ENCODE peak calls at places on chromosomes 12 and 14, in ten cellular contexts. Y is uterus; S is A549; B is OCI-LY7; R is Caco-2; P is stomach; L is cardiac muscle cell; M is fibroblast of pulmonary artery; G is colonic mucosa; W is CD8-positive, alpha-beta T cell. F is an unnamed sample.
A peak's percentile ranks its signal among the peaks of the same experiment; 100 is the strongest.

GRCh38 chr12:116990329-116990728 is 79.6 kb downstream of the FBXW8 start:
- DNase-seq in Y (no peak), S (no peak), B (no peak), R (no peak), P (no peak), L (no peak), M (no peak), G (no peak), W (no peak), F (no peak)

GRCh38 chr12:109440851-109441490 is 36.1 kb downstream of the KCTD10 start:
- DNase-seq in Y (no peak), S (no peak), B (no peak), R (no peak), P (no peak), L (peak; percentile 61), M (peak; percentile 50), G (no peak), W (no peak), F (no peak)

GRCh38 chr12:19643635-19644034 is 204.3 kb downstream of the AEBP2 start:
- DNase-seq in Y (peak; percentile 26), S (peak; percentile 16), B (no peak), R (peak; percentile 57), P (no peak), L (peak; percentile 77), M (peak; percentile 76), G (no peak), W (no peak), F (peak; percentile 59)

GRCh38 chr12:77847060-77847541 is 16.4 kb downstream of the NAV3 start:
- DNase-seq in Y (no peak), S (no peak), B (peak; percentile 88), R (no peak), P (no peak), L (peak; percentile 79), M (peak; percentile 70), G (no peak), W (no peak), F (no peak)

GRCh38 chr14:105180598-105181528 is at the start of gene NUDT14:
- DNase-seq in Y (no peak), S (peak; percentile 85), B (peak; percentile 84), R (peak; percentile 88), P (peak; percentile 93), L (peak; percentile 53), M (peak; percentile 46), G (peak; percentile 90), W (peak; percentile 88), F (no peak)

GRCh38 chr14:69055973-69056372 is 76.9 kb upstream of the ACTN1 start:
- DNase-seq in Y (no peak), S (no peak), B (no peak), R (no peak), P (no peak), L (no peak), M (no peak), G (no peak), W (no peak), F (no peak)

GRCh38 chr12:11545438-11546330 is 103.8 kb upstream of the ETV6 start:
- DNase-seq in Y (no peak), S (no peak), B (peak; percentile 73), R (no peak), P (no peak), L (peak; percentile 69), M (peak; percentile 44), G (no peak), W (peak; percentile 44), F (no peak)

GRCh38 chr14:30883508-30884294 is 9.3 kb downstream of the COCH start:
- DNase-seq in Y (no peak), S (no peak), B (no peak), R (no peak), P (no peak), L (no peak), M (no peak), G (no peak), W (no peak), F (no peak)

GRCh38 chr12:68012712-68013111 is 23.5 kb downstream of the IFNG-AS1 start:
- DNase-seq in Y (no peak), S (no peak), B (peak; percentile 83), R (no peak), P (no peak), L (no peak), M (no peak), G (no peak), W (no peak), F (no peak)

GRCh38 chr12:3803865-3804472 is 51.1 kb upstream of the CRACR2A start:
- DNase-seq in Y (peak; percentile 65), S (peak; percentile 41), B (peak; percentile 74), R (peak; percentile 80), P (peak; percentile 78), L (peak; percentile 78), M (peak; percentile 83), G (peak; percentile 76), W (peak; percentile 73), F (peak; percentile 16)

GRCh38 chr14:77618381-77618780 is 1.9 kb upstream of the SPTLC2 start:
- DNase-seq in Y (no peak), S (no peak), B (no peak), R (no peak), P (no peak), L (no peak), M (no peak), G (no peak), W (no peak), F (no peak)

DNA sequence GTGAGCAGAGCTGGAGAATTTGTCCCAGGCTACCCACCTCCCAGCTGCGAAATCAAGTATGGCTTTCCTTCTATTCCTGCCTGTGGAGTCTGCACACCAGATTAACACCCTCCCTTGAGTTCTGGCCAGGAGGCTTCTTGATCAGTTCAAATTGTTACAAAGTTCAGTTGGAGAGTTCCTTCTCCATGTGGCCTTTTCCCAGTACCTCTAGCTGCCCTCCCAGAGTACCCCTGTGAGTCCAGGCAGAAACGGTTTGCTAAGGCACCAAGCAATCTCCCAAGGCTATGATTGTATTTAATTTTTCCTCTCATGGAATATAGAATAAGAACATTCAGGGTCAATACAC is 49.7 kb upstream of the ERGIC2 start:
- DNase-seq in Y (no peak), S (no peak), B (no peak), R (no peak), P (no peak), L (no peak), M (no peak), G (no peak), W (no peak), F (no peak)
- TF ChIP-seq CTCF in Y (no peak), S (no peak), B (no peak), R (no peak), P (no peak), L (no peak), M (no peak), G (no peak), W (no peak), F (no peak)

GRCh38 chr14:54489731-54490447 is 1.1 kb upstream of the GMFB start:
- DNase-seq in Y (no peak), S (no peak), B (no peak), R (no peak), P (no peak), L (no peak), M (no peak), G (no peak), W (no peak), F (no peak)
- H3K4me3 ChIP-seq in Y (peak overlapping the region; percentile 83), S (peak overlapping the region; percentile 84), B (peak overlapping the region; percentile 87), R (peak overlapping the region; percentile 86), P (peak overlapping the region; percentile 67), L (no peak overlapping the region), M (no peak overlapping the region), G (no peak overlapping the region), W (peak overlapping the region; percentile 73), F (no peak overlapping the region)

DNA sequence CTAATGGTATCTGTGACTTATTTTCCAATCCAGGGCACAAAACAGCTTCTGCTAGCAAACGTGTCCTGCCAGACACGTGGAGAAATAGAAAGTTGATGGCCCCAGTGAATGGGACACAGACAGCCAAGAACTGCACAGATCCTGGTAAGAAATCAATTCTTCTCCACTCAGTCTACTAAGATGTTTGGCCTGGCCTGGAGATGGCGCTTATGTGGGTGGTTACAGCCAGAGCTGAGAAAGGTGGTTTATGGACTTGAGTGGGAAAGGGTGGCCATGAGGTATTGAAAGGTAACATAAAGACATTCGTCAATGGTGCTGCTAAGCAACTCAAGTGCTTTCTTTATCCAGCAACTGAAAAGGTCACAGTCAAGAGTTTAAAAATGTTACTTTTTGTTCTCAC is 2.9 kb downstream of the SLC24A4 start:
- DNase-seq in Y (no peak), S (no peak), B (no peak), R (peak; percentile 7), P (no peak), L (no peak), M (no peak), G (no peak), W (no peak), F (no peak)
- TF ChIP-seq CTCF in Y (no peak), S (peak; percentile 11), B (peak; percentile 35), R (no peak), P (no peak), L (no peak), M (peak; percentile 13), G (no peak), W (no peak), F (no peak)

GRCh38 chr12:72269491-72269890 is 2.7 kb upstream of the TRHDE start:
- DNase-seq in Y (no peak), S (no peak), B (no peak), R (no peak), P (no peak), L (no peak), M (no peak), G (no peak), W (no peak), F (no peak)
- H3K4me3 ChIP-seq in Y (no peak overlapping the region), S (no peak overlapping the region), B (no peak overlapping the region), R (no peak overlapping the region), P (no peak overlapping the region), L (no peak overlapping the region), M (no peak overlapping the region), G (no peak overlapping the region), W (no peak overlapping the region), F (no peak overlapping the region)